ENCODE peak calls at places on chromosome 12, in four cellular contexts. B, V, R and C are unnamed samples.

GRCh38 chr12:53191096-53191884 is 10.6 kb upstream of the CSAD start:
- DNase-seq in B (no peak), V (no peak), R (no peak), C (no peak)

GRCh38 chr12:28759334-28759733 is 389.7 kb upstream of the FAR2 start:
- DNase-seq in B (no peak), V (no peak), R (no peak), C (no peak)

GRCh38 chr12:95116773-95117172 is 43.4 kb upstream of the NR2C1 start:
- DNase-seq in B (no peak), V (no peak), R (no peak), C (no peak)

GRCh38 chr12:77572371-77572770 is 258.3 kb upstream of the NAV3 start:
- DNase-seq in B (no peak), V (no peak), R (no peak), C (no peak)

GRCh38 chr12:96670334-96670899 is 181.0 kb downstream of the CFAP54 start:
- DNase-seq in B (no peak), V (no peak), R (no peak), C (no peak)

GRCh38 chr12:124592050-124592449 is 24.6 kb upstream of the NCOR2 start:
- DNase-seq in B (no peak), V (no peak), R (no peak), C (no peak)

GRCh38 chr12:110035534-110036104 is 12.7 kb downstream of the C12orf76 start:
- DNase-seq in B (no peak), V (no peak), R (no peak), C (no peak)

GRCh38 chr12:112998997-112999767 is 20.9 kb downstream of the OAS2 start:
- DNase-seq in B (no peak), V (peak; percentile 57), R (no peak), C (peak; percentile 39)

GRCh38 chr12:71661977-71662522 is 1.6 kb downstream of the ZFC3H1 start:
- DNase-seq in B (no peak), V (no peak), R (no peak), C (no peak)

GRCh38 chr12:6553051-6553868 is 2.6 kb downstream of the IFFO1 start:
- DNase-seq in B (peak; percentile 51), V (no peak), R (no peak), C (no peak)

GRCh38 chr12:114694436-114695304 is 10.7 kb upstream of the TBX3 start:
- DNase-seq in B (no peak), V (no peak), R (no peak), C (no peak)

GRCh38 chr12:126547905-126548304 is 1482.7 kb downstream of the AACS start:
- DNase-seq in B (no peak), V (no peak), R (no peak), C (no peak)

GRCh38 chr12:62250671-62251608 is 9.3 kb upstream of the USP15 start:
- DNase-seq in B (no peak), V (no peak), R (no peak), C (no peak)

GRCh38 chr12:94722664-94723063 is 72.3 kb upstream of the TMCC3 start:
- DNase-seq in B (no peak), V (no peak), R (no peak), C (no peak)

GRCh38 chr12:112409906-112410244 is 470 bp upstream of the RPL6 start:
- DNase-seq in B (no peak), V (no peak), R (no peak), C (no peak)

GRCh38 chr12:52585951-52586350 is 12.3 kb upstream of the KRT74 start:
- DNase-seq in B (no peak), V (no peak), R (peak; percentile 16), C (no peak)

GRCh38 chr12:6083606-6084005 is 40.9 kb downstream of the VWF start:
- DNase-seq in B (no peak), V (no peak), R (no peak), C (no peak)

GRCh38 chr12:49750027-49750977 is 8.9 kb downstream of the TMBIM6 start:
- DNase-seq in B (no peak), V (no peak), R (peak; percentile 43), C (no peak)

GRCh38 chr12:113088971-113089756 is 32.6 kb downstream of the DTX1 start:
- DNase-seq in B (no peak), V (peak; percentile 28), R (peak; percentile 74), C (no peak)

GRCh38 chr12:124529595-124530276 is 37.7 kb downstream of the NCOR2 start:
- DNase-seq in B (no peak), V (no peak), R (no peak), C (no peak)

GRCh38 chr12:116882742-116883141 is 1.5 kb upstream of the HRK start:
- DNase-seq in B (no peak), V (no peak), R (no peak), C (no peak)

GRCh38 chr12:124928912-124929530 is 14.6 kb upstream of the UBC start:
- DNase-seq in B (peak; percentile 13), V (no peak), R (no peak), C (no peak)

GRCh38 chr12:132520421-132521199 is 30.7 kb downstream of the FBRSL1 start:
- DNase-seq in B (no peak), V (peak; percentile 25), R (no peak), C (no peak)

GRCh38 chr12:132492522-132492921 is 2.6 kb downstream of the FBRSL1 start:
- DNase-seq in B (no peak), V (peak; percentile 35), R (no peak), C (peak; percentile 41)

GRCh38 chr12:117836476-117836875 is 132.3 kb downstream of the KSR2 start:
- DNase-seq in B (no peak), V (no peak), R (no peak), C (no peak)